ENCODE peak calls at places on chromosome 18, in six cellular contexts. L is HFFc6; V is left ventricle myocardium inferior; A is germinal center; C is stimulated activated CD4-positive, alpha-beta T cell treated with anti-CD3 and anti-CD28 coated beads, Interleukin-4, amount 100 ng/mL, for 24 hours; H is neural crest cell. B is an unnamed sample.

GRCh38 chr18:56712761-56713160 is 61.6 kb downstream of the WDR7 start:
- DNase-seq in H (no peak), C (no peak), V (no peak), A (no peak), L (no peak), B (no peak)

GRCh38 chr18:54086046-54086802 is 138.2 kb downstream of the MBD2 start:
- DNase-seq in H (no peak), V (no peak), C (no peak), L (no peak), A (no peak), B (no peak)

GRCh38 chr18:65725421-65726050 is 25.3 kb upstream of the CDH7 start:
- DNase-seq in A (no peak), C (no peak), L (no peak), V (no peak), H (peak), B (peak)

GRCh38 chr18:79578396-79579260 is 101.0 kb upstream of the CTDP1 start:
- DNase-seq in A (no peak), H (no peak), L (no peak), C (no peak), V (no peak), B (no peak)

GRCh38 chr18:13321923-13322322 is 103.4 kb downstream of the LDLRAD4 start:
- DNase-seq in L (no peak), V (no peak), H (no peak), A (no peak), C (no peak), B (no peak)

GRCh38 chr18:50104421-50104820 is 90.5 kb downstream of the MYO5B start:
- DNase-seq in V (no peak), H (no peak), L (no peak), A (no peak), C (no peak), B (no peak)

GRCh38 chr18:11268691-11269686 is 119.6 kb upstream of the PIEZO2 start:
- DNase-seq in A (no peak), V (no peak), H (no peak), L (no peak), C (no peak), B (no peak)

GRCh38 chr18:64854112-64854511 is 705.2 kb upstream of the LINC00305 start:
- DNase-seq in V (no peak), C (no peak), A (no peak), H (no peak), L (no peak), B (no peak)

GRCh38 chr18:74266161-74266560 is 25.6 kb downstream of the CYB5A start:
- DNase-seq in H (no peak), V (no peak), L (no peak), A (no peak), C (no peak), B (no peak)

GRCh38 chr18:62183578-62184195 is 3.2 kb downstream of the PIGN start:
- DNase-seq in A (peak), C (peak), L (peak), V (no peak), H (peak), B (peak)

GRCh38 chr18:70135604-70136003 is 69.9 kb downstream of the RTTN start:
- DNase-seq in V (no peak), L (no peak), C (no peak), H (no peak), A (no peak), B (no peak)

GRCh38 chr18:51383116-51383515 is 185.6 kb upstream of the MEX3C start:
- DNase-seq in H (no peak), L (no peak), A (no peak), V (no peak), C (no peak), B (peak)

GRCh38 chr18:23215294-23215693 is 80.0 kb downstream of the CABLES1 start:
- DNase-seq in H (no peak), A (no peak), L (no peak), V (no peak), C (no peak), B (no peak)

GRCh38 chr18:58117685-58118403 is 73.8 kb downstream of the NEDD4L start:
- DNase-seq in H (no peak), A (no peak), L (peak), V (no peak), C (no peak), B (no peak)

GRCh38 chr18:63578357-63578958 is 8.7 kb upstream of the SERPINB13 start:
- DNase-seq in C (no peak), V (no peak), L (peak), H (peak), A (peak), B (peak)

GRCh38 chr18:22710628-22711380 is 222.3 kb upstream of the RBBP8 start:
- DNase-seq in L (no peak), A (no peak), V (peak), H (no peak), C (no peak), B (peak)

GRCh38 chr18:61992923-61993322 is 100.1 kb upstream of the RNF152 start:
- DNase-seq in V (no peak), C (no peak), H (no peak), A (no peak), L (peak), B (no peak)

GRCh38 chr18:64474279-64474678 is 325.4 kb upstream of the LINC00305 start:
- DNase-seq in H (no peak), A (no peak), L (no peak), C (no peak), V (no peak), B (no peak)

GRCh38 chr18:74346206-74346605 is 30.6 kb downstream of the C18orf63 start:
- DNase-seq in H (no peak), V (no peak), C (no peak), L (no peak), A (no peak), B (no peak)

GRCh38 chr18:80109676-80110078 is 615 bp downstream of the ADNP2 start:
- DNase-seq in A (no peak), V (peak), L (peak), C (peak), H (peak), B (peak)

GRCh38 chr18:13834501-13835015 is 10.6 kb downstream of the MC5R start:
- DNase-seq in A (no peak), C (no peak), H (no peak), V (no peak), L (no peak), B (no peak)

GRCh38 chr18:10454800-10455550 is 540 bp downstream of the APCDD1 start:
- DNase-seq in V (no peak), L (no peak), A (peak), C (no peak), H (peak), B (peak)

GRCh38 chr18:48836231-48836805 is 114.4 kb downstream of the SMAD7 start:
- DNase-seq in C (no peak), H (no peak), V (no peak), A (no peak), L (no peak), B (no peak)

GRCh38 chr18:32373995-32374394 is 96.7 kb downstream of the GAREM1 start:
- DNase-seq in H (no peak), C (no peak), A (no peak), L (no peak), V (no peak), B (no peak)

GRCh38 chr18:51361130-51361860 is 163.8 kb upstream of the MEX3C start:
- DNase-seq in V (no peak), A (no peak), L (no peak), C (no peak), H (no peak), B (no peak)

GRCh38 chr18:31162825-31163435 is at the start of gene DSC1:
- DNase-seq in H (no peak), A (no peak), L (no peak), V (no peak), C (no peak), B (no peak)

B was measured in mesendoderm.